ENCODE peak calls at places on chromosome 13, in four cellular contexts. G is body of pancreas, L is mesenteric fat pad, X is HEK293T. P is an unnamed sample.

GRCh38 chr13:95098916-95099315 is 202.3 kb downstream of the ABCC4 start:
- DNase-seq in L (no peak), X (no peak), G (no peak), P (no peak)

GRCh38 chr13:94249512-94249911 is 230.0 kb downstream of the DCT start:
- DNase-seq in X (peak; percentile 64), G (no peak), L (no peak), P (no peak)

GRCh38 chr13:40148103-40148502 is 492.6 kb downstream of the COG6 start:
- DNase-seq in L (no peak), G (no peak), X (no peak), P (no peak)

GRCh38 chr13:110244096-110244830 is 62.7 kb downstream of the COL4A1 start:
- DNase-seq in L (no peak), G (no peak), X (no peak), P (no peak)

GRCh38 chr13:23350009-23350408 is 83.5 kb downstream of the SACS start:
- DNase-seq in G (no peak), X (no peak), L (no peak), P (no peak)

GRCh38 chr13:21637296-21637695 is 33.3 kb upstream of the MICU2 start:
- DNase-seq in X (no peak), G (peak; percentile 24), L (no peak), P (no peak)

GRCh38 chr13:48235100-48235813 is 2.3 kb downstream of the ITM2B start:
- DNase-seq in L (no peak), G (peak; percentile 56), X (peak; percentile 30), P (no peak)

GRCh38 chr13:97491452-97491851 is 57.5 kb downstream of the RAP2A start:
- DNase-seq in L (no peak), X (no peak), G (no peak), P (no peak)

GRCh38 chr13:111518161-111518791 is 197.8 kb downstream of the TEX29 start:
- DNase-seq in X (no peak), G (peak; percentile 37), L (peak; percentile 78), P (no peak)

GRCh38 chr13:67138937-67139336 is 91.2 kb downstream of the PCDH9 start:
- DNase-seq in X (no peak), G (no peak), L (no peak), P (no peak)

GRCh38 chr13:102693781-102694180 is 1.1 kb downstream of the METTL21C start:
- DNase-seq in X (no peak), G (no peak), L (no peak), P (no peak)

GRCh38 chr13:113216165-113217056 is 7.0 kb downstream of the CUL4A start:
- DNase-seq in G (peak; percentile 61), X (peak; percentile 13), L (no peak), P (no peak)

GRCh38 chr13:80572308-80572676 is 231.4 kb upstream of the SPRY2 start:
- DNase-seq in L (no peak), G (no peak), X (no peak), P (no peak)

GRCh38 chr13:26989261-26990007 is 182.2 kb downstream of the USP12 start:
- DNase-seq in X (no peak), G (no peak), L (peak; percentile 35), P (no peak)

GRCh38 chr13:24741016-24741662 is 22.8 kb upstream of the RNF17 start:
- DNase-seq in G (no peak), X (peak; percentile 21), L (peak; percentile 81), P (no peak)

GRCh38 chr13:76043882-76044281 is 407.8 kb downstream of the LMO7 start:
- DNase-seq in L (no peak), G (no peak), X (no peak), P (no peak)

GRCh38 chr13:39273953-39274352 is 235.7 kb downstream of the NHLRC3 start:
- DNase-seq in L (no peak), X (peak; percentile 14), G (no peak), P (no peak)

GRCh38 chr13:33274264-33274663 is 11.3 kb downstream of the STARD13 start:
- DNase-seq in G (no peak), X (no peak), L (no peak), P (no peak)

GRCh38 chr13:72530471-72530870 is 197.0 kb downstream of the MZT1 start:
- DNase-seq in G (no peak), L (no peak), X (no peak), P (no peak)

GRCh38 chr13:94967183-94968039 is 255.1 kb upstream of the SOX21 start:
- DNase-seq in X (peak; percentile 51), G (no peak), L (no peak), P (no peak)

GRCh38 chr13:95624020-95624419 is 20.5 kb downstream of the DZIP1 start:
- DNase-seq in X (peak; percentile 46), L (no peak), G (peak; percentile 37), P (no peak)

GRCh38 chr13:112648101-112648500 is 41.7 kb upstream of the ATP11A start:
- DNase-seq in X (no peak), L (peak; percentile 82), G (no peak), P (no peak)

GRCh38 chr13:112446347-112446861 is 70.2 kb downstream of the SPACA7 start:
- DNase-seq in G (no peak), L (no peak), X (no peak), P (peak; percentile 70)

GRCh38 chr13:113049521-113049941 is 56.1 kb upstream of the F7 start:
- DNase-seq in X (no peak), L (no peak), G (no peak), P (no peak)

GRCh38 chr13:114109646-114110045 is 22.8 kb downstream of the RASA3 start:
- DNase-seq in G (no peak), X (no peak), L (peak; percentile 89), P (no peak)

GRCh38 chr13:31069808-31070544 is 91.7 kb downstream of the HSPH1 start:
- DNase-seq in L (no peak), G (no peak), X (no peak), P (no peak)

GRCh38 chr13:50911051-50911690 is 1.6 kb downstream of the RNASEH2B start:
- DNase-seq in L (no peak), X (no peak), G (no peak), P (no peak)

GRCh38 chr13:112431734-112432133 is 55.6 kb downstream of the SPACA7 start:
- DNase-seq in X (no peak), G (no peak), L (peak; percentile 71), P (no peak)

GRCh38 chr13:112692586-112692985 is 2.7 kb downstream of the ATP11A start:
- DNase-seq in G (no peak), X (no peak), L (no peak), P (no peak)

GRCh38 chr13:45538382-45538781 is 73.6 kb downstream of the COG3 start:
- DNase-seq in X (no peak), G (no peak), L (no peak), P (no peak)

GRCh38 chr13:24127116-24127631 is 33.3 kb upstream of the SPATA13 start:
- DNase-seq in L (no peak), G (no peak), X (no peak), P (no peak)